ENCODE peak calls at places on chromosomes 5 and 9, in five cellular contexts. X is GM03348; A is HFF-Myc; C is cardiac muscle cell; S is activated CD4-positive, alpha-beta T cell treated with anti-CD3 and anti-CD28 coated beads for 48 hours. V is an unnamed sample.

GRCh38 chr5:56229106-56229505 is 4.0 kb downstream of the ANKRD55 start:
- DNase-seq in A (no peak), S (no peak), C (no peak), X (no peak), V (no peak)

GRCh38 chr5:134503088-134503936 is 22.2 kb upstream of the JADE2 start:
- DNase-seq in C (peak), X (peak), S (peak), A (peak), V (peak)

GRCh38 chr9:32394381-32395049 is 10.1 kb downstream of the ACO1 start:
- DNase-seq in S (no peak), A (no peak), X (peak), C (no peak), V (no peak)

GRCh38 chr5:133474851-133475590 is 137.3 kb downstream of the FSTL4 start:
- DNase-seq in S (no peak), X (no peak), C (no peak), A (no peak), V (no peak)

GRCh38 chr9:95954940-95955339 is 79.4 kb downstream of the ERCC6L2 start:
- DNase-seq in X (no peak), C (no peak), A (no peak), S (no peak), V (no peak)

GRCh38 chr5:90221947-90222346 is 187.6 kb downstream of the CETN3 start:
- DNase-seq in A (no peak), C (no peak), X (peak), S (no peak), V (no peak)

GRCh38 chr5:142063878-142064331 is 44.7 kb upstream of the NDFIP1 start:
- DNase-seq in S (peak), C (peak), X (peak), A (no peak), V (peak)

GRCh38 chr5:96751203-96752169 is 56.3 kb downstream of the ERAP1 start:
- DNase-seq in C (no peak), S (no peak), A (no peak), X (no peak), V (no peak)

GRCh38 chr5:175444060-175444904 is at the start of gene DRD1:
- DNase-seq in X (peak), C (peak), A (no peak), S (peak), V (peak)

GRCh38 chr5:43773032-43773830 is 170.3 kb downstream of the NNT start:
- DNase-seq in C (peak), A (no peak), X (peak), S (no peak), V (no peak)

GRCh38 chr5:38601843-38602424 is 45.5 kb upstream of the LIFR start:
- DNase-seq in A (no peak), C (no peak), X (peak), S (no peak), V (no peak)

GRCh38 chr9:136747161-136748060 is 914 bp downstream of the LCN6 start:
- DNase-seq in C (no peak), S (no peak), X (no peak), A (no peak), V (no peak)

GRCh38 chr9:20640331-20641187 is 18.3 kb upstream of the MLLT3 start:
- DNase-seq in S (peak), X (no peak), A (no peak), C (peak), V (peak)

GRCh38 chr9:37511006-37511714 is 25.4 kb downstream of the POLR1E start:
- DNase-seq in A (no peak), S (no peak), C (no peak), X (no peak), V (no peak)

GRCh38 chr5:125412051-125412560 is 665.7 kb upstream of the ZNF608 start:
- DNase-seq in S (no peak), A (peak), C (peak), X (no peak), V (no peak)

GRCh38 chr5:127084656-127085055 is 11.4 kb upstream of the C5orf63 start:
- DNase-seq in S (no peak), X (no peak), C (no peak), A (no peak), V (no peak)